ENCODE peak calls at places on chromosomes 2 and 18, in six cellular contexts. K is AG09309, P is cardiac muscle cell, C is psoas muscle, Y is mucosa of descending colon, T is adrenal gland. I is an unnamed sample.

GRCh38 chr2:239536186-239536585 is 135.4 kb upstream of the HDAC4 start:
- DNase-seq in Y (no peak), P (no peak), T (no peak), K (no peak), C (no peak), I (no peak)

GRCh38 chr2:63763336-63764056 is 78.2 kb upstream of the UGP2 start:
- DNase-seq in C (no peak), Y (no peak), P (no peak), K (peak), T (no peak), I (no peak)

GRCh38 chr2:184463102-184463865 is 135.0 kb upstream of the ZNF804A start:
- DNase-seq in K (no peak), T (no peak), C (no peak), Y (no peak), P (no peak), I (no peak)

GRCh38 chr2:134468776-134469175 is 214.9 kb downstream of the MGAT5 start:
- DNase-seq in K (no peak), C (no peak), Y (no peak), P (no peak), T (no peak), I (no peak)

GRCh38 chr2:207239222-207239674 is 73.5 kb upstream of the KLF7 start:
- DNase-seq in C (peak), Y (no peak), P (no peak), T (peak), K (peak), I (no peak)

GRCh38 chr2:217837001-217837491 is 165.7 kb downstream of the TNS1 start:
- DNase-seq in C (peak), Y (peak), P (no peak), K (peak), T (peak), I (peak)

GRCh38 chr2:213011505-213011904 is 139.9 kb downstream of the IKZF2 start:
- DNase-seq in C (no peak), Y (no peak), K (no peak), T (no peak), P (no peak), I (no peak)

GRCh38 chr2:169928463-169928864 is 101.2 kb downstream of the UBR3 start:
- DNase-seq in K (peak), Y (no peak), P (peak), T (no peak), C (no peak), I (no peak)

GRCh38 chr2:216777637-216778273 is 82.1 kb downstream of the TNP1 start:
- DNase-seq in T (peak), Y (no peak), C (no peak), K (no peak), P (peak), I (peak)

GRCh38 chr2:105502625-105503334 is 103.9 kb upstream of the FHL2 start:
- DNase-seq in T (no peak), P (no peak), C (no peak), Y (no peak), K (no peak), I (no peak)

GRCh38 chr2:73830871-73831401 is 2.2 kb downstream of the STAMBP start:
- DNase-seq in Y (no peak), C (no peak), K (peak), T (peak), P (no peak), I (no peak)

GRCh38 chr2:215811409-215812355 is 201.7 kb downstream of the MREG start:
- DNase-seq in K (no peak), P (no peak), T (no peak), C (no peak), Y (no peak), I (no peak)

GRCh38 chr2:167825664-167826063 is 421.7 kb downstream of the STK39 start:
- DNase-seq in C (no peak), K (no peak), P (no peak), T (no peak), Y (no peak), I (no peak)

GRCh38 chr2:218406949-218407703 is 7.5 kb downstream of the CTDSP1 start:
- DNase-seq in C (peak), T (peak), P (no peak), K (no peak), Y (peak), I (no peak)

GRCh38 chr2:134233733-134234135 is 20.1 kb upstream of the MGAT5 start:
- DNase-seq in P (no peak), K (no peak), T (no peak), Y (no peak), C (no peak), I (no peak)

GRCh38 chr2:227237786-227238185 is 73.4 kb downstream of the COL4A3 start:
- DNase-seq in T (no peak), Y (no peak), K (no peak), C (no peak), P (no peak), I (no peak)

DNA sequence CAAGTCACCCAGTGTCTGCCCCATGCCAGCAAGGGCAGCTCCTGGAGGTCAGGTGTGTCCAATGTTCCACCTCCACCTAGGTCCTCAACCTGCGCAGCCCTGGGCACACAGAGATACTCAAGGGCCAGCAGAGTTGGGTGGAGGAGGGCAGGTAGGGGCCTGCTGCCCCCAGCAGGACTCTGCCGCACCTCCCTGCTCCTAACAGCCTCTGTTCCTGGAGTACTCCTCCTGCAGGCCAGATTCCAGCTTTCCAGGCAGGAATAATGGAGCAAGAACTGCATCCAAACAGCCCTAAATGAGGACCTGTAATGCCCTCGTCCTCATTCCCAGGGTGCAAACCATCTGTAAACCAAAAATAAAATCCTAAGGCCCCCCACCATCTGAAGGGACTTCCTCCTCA is 44.4 kb upstream of the ACAA2 start:
- DNase-seq in Y (no peak), C (no peak), T (no peak), P (no peak), K (no peak), I (no peak)
- TF ChIP-seq CTCF in Y (no peak), C (no peak), T (no peak), P (no peak), K (no peak), I (no peak)

GRCh38 chr2:174688079-174688478 is 76.2 kb downstream of the CHRNA1 start:
- DNase-seq in C (no peak), P (no peak), K (no peak), Y (no peak), T (no peak), I (no peak)
- TF ChIP-seq CTCF in C (peak), P (peak), K (peak), Y (peak), T (no peak), I (peak)

GRCh38 chr18:63963610-63964256 is 6.1 kb upstream of the SERPINB8 start:
- DNase-seq in K (no peak), P (peak), T (peak), C (no peak), Y (peak), I (no peak)
- TF ChIP-seq CTCF in K (peak), P (peak), T (peak), C (peak), Y (peak), I (peak)

DNA sequence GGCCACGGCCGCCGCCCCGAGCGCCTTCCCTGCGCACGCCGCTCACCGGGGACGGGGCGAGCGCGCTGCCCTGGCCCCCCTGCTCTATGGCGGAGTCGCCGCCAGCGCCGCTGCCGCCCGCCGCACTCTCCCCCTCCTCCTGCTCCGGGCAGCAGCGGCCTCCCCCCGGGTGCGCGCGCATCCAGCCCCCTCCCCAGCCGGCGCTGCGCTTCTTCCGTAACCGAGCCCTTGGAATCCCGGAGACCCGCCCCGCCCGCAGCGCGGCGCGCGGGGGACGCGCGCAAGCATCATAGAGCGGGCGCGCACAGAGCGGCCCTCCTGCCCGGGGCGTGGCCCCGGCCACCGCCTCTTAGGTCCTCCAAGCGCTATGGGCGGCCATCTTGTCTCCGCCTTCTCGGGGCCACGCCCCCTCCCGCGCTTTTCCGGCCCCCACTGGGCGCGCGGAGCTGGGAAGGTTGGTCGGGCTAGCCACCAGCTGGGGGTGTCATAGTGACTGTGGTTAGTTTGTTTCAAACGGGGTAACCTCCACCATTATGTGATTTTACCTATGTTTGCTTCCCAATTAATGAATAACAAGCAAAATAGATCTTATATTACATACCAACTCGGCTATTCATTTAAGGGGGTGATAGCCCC is at the start of gene MBD2:
- DNase-seq in K (peak), P (peak), Y (peak), T (peak), C (peak), I (peak)
- TF ChIP-seq CTCF in K (peak), P (peak), Y (no peak), T (no peak), C (peak), I (no peak)

GRCh38 chr2:31413876-31414550 is 529 bp downstream of the XDH start:
- DNase-seq in C (no peak), Y (no peak), K (no peak), T (no peak), P (no peak), I (no peak)
- TF ChIP-seq CTCF in C (peak), Y (no peak), K (no peak), T (no peak), P (peak), I (peak)

GRCh38 chr2:150626934-150627336 is 139.5 kb upstream of the RND3 start:
- DNase-seq in P (no peak), Y (no peak), C (no peak), K (no peak), T (no peak), I (no peak)
- TF ChIP-seq CTCF in P (no peak), Y (no peak), C (no peak), K (no peak), T (no peak), I (no peak)